ENCODE peak calls at places on chromosomes 5 and 9, in four cellular contexts. Z, F, N and T are unnamed samples. For H3K9me3 and H3K4me1, the result is how much of the 10 kb centered on the place peaks cover.

GRCh38 chr5:140253985-140254384 is 48.9 kb downstream of the PFDN1 start:
- DNase-seq in Z (no peak), F (no peak), N (no peak), T (no peak)

GRCh38 chr9:125644819-125645507 is 62.0 kb downstream of the MAPKAP1 start:
- DNase-seq in Z (no peak), F (no peak), N (no peak), T (no peak)

GRCh38 chr9:83466877-83467276 is 71.3 kb downstream of the FRMD3 start:
- DNase-seq in Z (no peak), F (no peak), N (no peak), T (no peak)

GRCh38 chr5:178380086-178380485 is 147.5 kb upstream of the PHYKPL start:
- DNase-seq in Z (no peak), F (no peak), N (no peak), T (no peak)

GRCh38 chr9:116284518-116284917 is 130.9 kb downstream of the PAPPA start:
- DNase-seq in Z (no peak), F (no peak), N (no peak), T (no peak)

GRCh38 chr9:83299094-83299493 is 236.2 kb upstream of the RASEF start:
- DNase-seq in Z (no peak), F (no peak), N (no peak), T (no peak)

GRCh38 chr9:130183133-130183762 is 11.0 kb downstream of the NCS1 start:
- DNase-seq in Z (no peak), F (no peak), N (peak), T (no peak)

GRCh38 chr5:10018211-10018610 is 231.5 kb downstream of the ATPSCKMT start:
- DNase-seq in Z (no peak), F (no peak), N (no peak), T (no peak)

GRCh38 chr5:158599132-158599531 is 500.6 kb downstream of the EBF1 start:
- DNase-seq in Z (no peak), F (no peak), N (no peak), T (no peak)

GRCh38 chr9:129064499-129064908 is 16.4 kb upstream of the DOLPP1 start:
- DNase-seq in Z (no peak), F (no peak), N (no peak), T (no peak)

GRCh38 chr5:145991044-145991575 is 54.7 kb downstream of the SH3RF2 start:
- DNase-seq in Z (no peak), F (no peak), N (no peak), T (no peak)

GRCh38 chr5:142597546-142598337 is 88.1 kb downstream of the FGF1 start:
- DNase-seq in Z (no peak), F (no peak), N (no peak), T (no peak)

GRCh38 chr9:561430-561829 is 280.1 kb upstream of the DMRT1 start:
- DNase-seq in Z (no peak), F (no peak), N (no peak), T (no peak)

GRCh38 chr5:123051206-123051605 is 14.7 kb upstream of the PPIC start:
- DNase-seq in Z (no peak), F (no peak), N (no peak), T (no peak)

GRCh38 chr5:116944171-116944570 is 369.5 kb upstream of the SEMA6A start:
- DNase-seq in Z (no peak), F (no peak), N (no peak), T (no peak)

GRCh38 chr5:26432393-26432792 is 606.0 kb downstream of the CDH9 start:
- DNase-seq in Z (no peak), F (no peak), N (no peak), T (no peak)
- H3K9me3 ChIP-seq in Z (under half), F (under half), N (under half), T (under half)

DNA sequence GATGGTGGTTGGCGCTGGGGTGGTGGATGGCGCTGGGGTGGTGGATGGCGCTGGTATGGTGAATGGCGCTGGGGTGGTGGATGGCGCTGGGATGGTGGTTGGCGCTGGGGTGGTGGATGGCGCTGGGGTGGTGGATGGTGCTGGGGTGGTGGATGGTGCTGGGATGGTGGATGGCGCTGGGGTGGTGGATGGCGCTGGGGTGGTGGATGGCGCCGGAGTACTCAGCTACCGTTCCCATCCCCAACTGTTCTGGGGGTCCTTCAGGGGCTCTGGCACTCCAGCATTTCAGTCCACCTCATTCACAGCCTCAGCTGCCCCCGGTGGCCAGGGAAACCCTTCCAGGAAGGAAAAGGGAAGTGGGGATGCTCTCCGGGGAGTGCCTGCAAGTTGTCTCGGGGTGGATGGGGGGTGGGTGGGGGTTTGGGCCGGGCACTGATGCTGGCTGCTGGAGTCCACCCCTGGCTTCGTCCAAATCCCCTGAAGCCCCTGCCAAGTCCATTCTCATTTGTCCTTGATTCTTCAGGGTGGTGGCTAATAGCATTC is 147.3 kb upstream of the COL5A1 start:
- DNase-seq in Z (no peak), F (no peak), N (no peak), T (no peak)
- H3K4me1 ChIP-seq in Z (under half), F (under half), N (under half), T (under half)

GRCh38 chr9:138077126-138077525 is 199.5 kb downstream of the CACNA1B start:
- DNase-seq in Z (no peak), F (no peak), N (peak), T (no peak)

GRCh38 chr9:138076650-138077009 is 199.0 kb downstream of the CACNA1B start:
- DNase-seq in Z (no peak), F (no peak), N (no peak), T (no peak)

GRCh38 chr9:138080979-138081378 is 203.4 kb downstream of the CACNA1B start:
- DNase-seq in Z (no peak), F (no peak), N (peak), T (no peak)

GRCh38 chr9:138077898-138078540 is 200.4 kb downstream of the CACNA1B start:
- DNase-seq in Z (no peak), F (no peak), N (peak), T (no peak)

GRCh38 chr9:138078846-138079245 is 201.3 kb downstream of the CACNA1B start:
- DNase-seq in Z (no peak), F (no peak), N (no peak), T (no peak)
- H3K9me3 ChIP-seq in Z (under half), F (under half), N (under half), T (under half)

GRCh38 chr9:23590601-23591000 is 235.4 kb downstream of the ELAVL2 start:
- DNase-seq in Z (no peak), F (no peak), N (no peak), T (no peak)

GRCh38 chr9:23582836-23583235 is 243.2 kb downstream of the ELAVL2 start:
- DNase-seq in Z (no peak), F (no peak), N (no peak), T (no peak)

GRCh38 chr9:23587903-23588302 is 238.1 kb downstream of the ELAVL2 start:
- DNase-seq in Z (no peak), F (no peak), N (no peak), T (no peak)

GRCh38 chr9:23586906-23587305 is 239.1 kb downstream of the ELAVL2 start:
- DNase-seq in Z (no peak), F (no peak), N (no peak), T (no peak)

GRCh38 chr9:23587433-23587832 is 238.6 kb downstream of the ELAVL2 start:
- DNase-seq in Z (peak), F (no peak), N (peak), T (peak)
- H3K4me1 ChIP-seq in Z (half or more), F (under half), N (under half), T (under half)

GRCh38 chr9:101403886-101404285 is 5.2 kb downstream of the ZNF189 start:
- DNase-seq in Z (no peak), F (no peak), N (no peak), T (no peak)
- H3K9me3 ChIP-seq in Z (half or more), F (under half), N (half or more), T (half or more)

GRCh38 chr9:113635586-113635985 is 172.1 kb downstream of the RGS3 start:
- DNase-seq in Z (no peak), F (no peak), N (no peak), T (no peak)

GRCh38 chr9:113634597-113635515 is 171.3 kb downstream of the RGS3 start:
- DNase-seq in Z (no peak), F (no peak), N (no peak), T (no peak)

GRCh38 chr9:113632776-113633590 is 169.5 kb downstream of the RGS3 start:
- DNase-seq in Z (no peak), F (no peak), N (no peak), T (no peak)

GRCh38 chr9:113631811-113632665 is 168.5 kb downstream of the RGS3 start:
- DNase-seq in Z (no peak), F (no peak), N (no peak), T (no peak)

DNA sequence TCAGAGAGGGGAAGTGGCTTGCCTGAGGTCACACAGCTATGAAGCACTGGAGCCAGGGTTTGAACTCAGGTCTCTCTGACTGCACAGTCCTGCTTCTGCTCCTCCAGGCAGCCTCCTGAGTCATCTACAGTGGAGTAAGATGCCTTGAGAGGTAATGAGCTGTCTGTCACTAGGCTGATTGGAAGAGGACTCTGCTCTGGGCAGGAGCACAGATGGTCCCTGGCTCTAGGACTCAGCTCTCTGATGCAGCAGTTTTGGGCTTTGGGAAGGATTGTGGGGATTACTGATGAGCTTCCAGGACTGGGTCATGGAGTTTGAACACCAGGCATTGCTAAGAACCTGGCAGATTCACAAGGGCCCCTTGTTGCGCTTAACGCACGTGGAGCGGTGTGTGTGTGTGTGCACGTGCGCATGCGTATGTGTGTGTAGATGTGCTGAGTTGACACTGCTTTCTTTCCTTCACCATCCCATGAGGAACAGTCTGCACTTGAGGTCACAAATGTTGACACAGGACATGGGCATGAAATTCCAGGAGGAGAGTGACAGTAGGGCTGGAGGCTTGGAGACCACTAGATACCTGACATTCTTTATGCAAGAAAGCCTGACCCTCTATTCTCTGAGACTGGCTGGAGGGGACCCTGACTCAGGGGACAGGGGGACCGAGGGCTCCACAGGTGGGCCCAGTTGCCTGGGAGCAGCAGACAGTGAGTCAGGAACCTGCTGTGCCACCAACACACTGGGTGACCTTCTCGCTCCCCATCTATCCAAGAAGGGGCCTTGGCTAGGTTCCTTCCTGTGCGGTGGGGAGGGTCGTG is 170.5 kb downstream of the RGS3 start:
- DNase-seq in Z (no peak), F (no peak), N (no peak), T (no peak)
- H3K4me1 ChIP-seq in Z (under half), F (under half), N (under half), T (under half)